ENCODE peak calls at places on chromosomes 5 and 9, in four cellular contexts. G is CD8-positive, alpha-beta T cell; R is AG10803; J is AG04449. Y is an unnamed sample.

GRCh38 chr9:12771891-12772290 is 2.9 kb upstream of the LURAP1L start:
- DNase-seq in G (no peak), R (peak), J (no peak), Y (no peak)

GRCh38 chr5:132054697-132055440 is 5.6 kb upstream of the IL3 start:
- DNase-seq in G (no peak), R (no peak), J (no peak), Y (no peak)

GRCh38 chr9:114015607-114016006 is 62.5 kb downstream of the AMBP start:
- DNase-seq in G (no peak), R (no peak), J (no peak), Y (no peak)

GRCh38 chr5:123001801-123002200 is 34.7 kb downstream of the PPIC start:
- DNase-seq in G (no peak), R (no peak), J (no peak), Y (no peak)

GRCh38 chr5:71830626-71831539 is 111.8 kb downstream of the CARTPT start:
- DNase-seq in G (no peak), R (peak), J (peak), Y (peak)

GRCh38 chr5:74201334-74202081 is 439.0 kb downstream of the ENC1 start:
- DNase-seq in G (no peak), R (peak), J (no peak), Y (peak)

GRCh38 chr5:15798006-15798405 is 298.0 kb downstream of the FBXL7 start:
- DNase-seq in G (no peak), R (peak), J (no peak), Y (peak)

GRCh38 chr5:140967226-140967893 is 1.1 kb downstream of the PCDHAC2 start:
- DNase-seq in G (no peak), R (no peak), J (no peak), Y (no peak)

GRCh38 chr5:88556415-88556814 is 287.8 kb upstream of the TMEM161B start:
- DNase-seq in G (no peak), R (no peak), J (no peak), Y (no peak)

GRCh38 chr5:154242964-154243376 is 52.4 kb downstream of the GALNT10 start:
- DNase-seq in G (no peak), R (no peak), J (no peak), Y (no peak)

GRCh38 chr5:50807661-50808060 is 141.2 kb downstream of the PARP8 start:
- DNase-seq in G (no peak), R (no peak), J (no peak), Y (peak)

GRCh38 chr5:143977891-143978448 is 166.0 kb downstream of the HMHB1 start:
- DNase-seq in G (no peak), R (no peak), J (no peak), Y (peak)

GRCh38 chr5:61441742-61442141 is 109.7 kb downstream of the ZSWIM6 start:
- DNase-seq in G (no peak), R (no peak), J (no peak), Y (no peak)

GRCh38 chr5:179272326-179273073 is 72.8 kb downstream of the ADAMTS2 start:
- DNase-seq in G (no peak), R (no peak), J (no peak), Y (no peak)

GRCh38 chr5:40240111-40240510 is 439.6 kb upstream of the PTGER4 start:
- DNase-seq in G (no peak), R (peak), J (no peak), Y (peak)

GRCh38 chr9:18490591-18491370 is 16.8 kb downstream of the ADAMTSL1 start:
- DNase-seq in G (no peak), R (peak), J (peak), Y (peak)

GRCh38 chr5:99138911-99139310 is 210.1 kb upstream of the CHD1 start:
- DNase-seq in G (no peak), R (no peak), J (no peak), Y (no peak)

GRCh38 chr5:177310332-177310731 is 1.4 kb downstream of the MXD3 start:
- DNase-seq in G (no peak), R (no peak), J (no peak), Y (no peak)

GRCh38 chr5:28077291-28078240 is 1039.2 kb upstream of the CDH9 start:
- DNase-seq in G (no peak), R (no peak), J (no peak), Y (no peak)

DNA sequence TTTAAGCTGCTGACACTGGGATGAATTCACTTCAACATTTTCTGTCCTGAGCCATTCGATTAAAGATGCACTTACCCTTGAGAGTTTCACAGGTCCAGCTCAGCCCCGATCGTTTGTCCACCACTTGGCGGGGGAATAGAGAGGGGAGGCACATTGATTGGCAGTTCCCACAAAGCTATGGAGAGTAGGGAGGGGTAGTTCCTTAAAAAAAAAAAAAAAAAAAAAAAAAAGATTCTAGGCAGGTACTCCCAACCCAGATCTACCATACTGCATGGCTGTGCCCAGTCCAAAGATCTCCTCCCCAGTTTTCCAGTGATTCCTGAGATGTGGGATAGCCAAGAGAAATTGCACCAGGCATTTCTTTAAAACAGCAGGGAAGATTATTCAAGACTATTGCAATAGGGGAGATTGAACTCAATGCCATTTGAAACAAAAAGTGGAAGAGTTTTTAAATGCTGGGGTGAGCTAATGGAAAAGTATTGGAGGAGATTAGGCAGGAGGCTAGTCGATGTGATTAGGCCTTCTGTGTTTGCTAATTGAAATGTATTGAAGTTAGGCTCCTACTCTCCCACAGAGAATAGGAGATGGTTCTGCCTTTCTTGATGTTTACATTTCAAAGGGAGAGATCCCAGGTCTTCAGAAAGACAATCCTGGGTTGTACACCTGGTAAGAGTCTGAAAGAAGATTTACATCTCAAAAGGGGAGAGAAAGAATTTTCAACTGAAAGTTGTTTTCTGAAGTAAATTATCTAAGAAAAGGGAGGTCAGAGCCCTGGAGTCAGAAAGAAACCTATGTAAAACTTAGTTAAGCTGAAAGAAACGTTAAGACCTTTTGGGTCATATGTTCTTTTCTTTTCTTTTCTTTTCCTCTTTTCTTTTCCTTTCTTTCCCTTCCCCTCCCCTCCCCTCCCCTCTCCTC is 2217.3 kb upstream of the WWC1 start:
- DNase-seq in G (no peak), R (no peak), J (no peak), Y (no peak)
- H3K4me3 ChIP-seq in G (no peak), R (no peak), J (no peak), Y (no peak)

DNA sequence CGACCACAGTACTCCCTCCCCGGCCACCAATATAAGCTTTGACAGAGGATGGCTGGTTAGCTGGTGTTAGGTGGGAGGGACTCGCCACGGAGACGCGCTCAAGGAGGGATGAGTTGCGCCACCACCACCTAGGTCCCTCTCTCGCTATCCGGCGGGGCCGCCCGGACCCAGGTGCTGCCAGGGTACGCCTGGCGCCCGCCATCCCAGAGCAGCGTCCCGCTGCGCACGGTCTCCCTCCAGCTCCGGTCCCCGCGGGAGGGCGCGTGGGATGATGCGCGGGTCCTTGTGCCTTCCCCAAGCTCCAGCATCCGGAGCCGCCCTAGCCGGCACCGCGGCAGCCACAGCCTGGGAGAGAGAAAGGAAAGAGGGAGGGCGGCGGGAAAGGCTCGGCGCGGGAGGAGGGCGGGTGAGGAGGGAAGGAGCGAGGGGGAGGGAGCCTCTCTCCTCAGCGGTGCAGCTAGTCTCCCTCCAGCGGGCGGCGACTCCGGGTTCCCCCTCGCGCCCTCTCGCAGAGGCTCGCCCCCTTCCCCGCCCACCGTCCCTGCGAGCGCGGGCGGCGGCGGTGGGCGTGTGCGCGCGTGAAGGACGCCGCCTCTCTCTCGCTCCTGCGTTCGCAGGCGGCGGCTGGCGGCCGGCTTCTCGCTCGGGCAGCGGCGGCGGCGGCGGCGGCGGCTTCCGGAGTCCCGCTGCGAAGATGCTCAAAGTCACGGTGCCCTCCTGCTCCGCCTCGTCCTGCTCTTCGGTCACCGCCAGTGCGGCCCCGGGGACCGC is at the start of gene CAMK4:
- DNase-seq in G (peak), R (peak), J (no peak), Y (peak)
- TF ChIP-seq CTCF in G (peak), R (peak), J (peak), Y (peak)

GRCh38 chr5:180639287-180639686 is 10.1 kb downstream of the FLT4 start:
- DNase-seq in G (no peak), R (no peak), J (no peak), Y (no peak)
- H3K4me3 ChIP-seq in G (no peak), R (no peak), J (no peak), Y (no peak)

GRCh38 chr9:125255781-125256391 is 5.7 kb upstream of the GAPVD1 start:
- DNase-seq in G (no peak), R (no peak), J (no peak), Y (peak)
- TF ChIP-seq CTCF in G (no peak), R (peak), J (peak), Y (peak)

DNA sequence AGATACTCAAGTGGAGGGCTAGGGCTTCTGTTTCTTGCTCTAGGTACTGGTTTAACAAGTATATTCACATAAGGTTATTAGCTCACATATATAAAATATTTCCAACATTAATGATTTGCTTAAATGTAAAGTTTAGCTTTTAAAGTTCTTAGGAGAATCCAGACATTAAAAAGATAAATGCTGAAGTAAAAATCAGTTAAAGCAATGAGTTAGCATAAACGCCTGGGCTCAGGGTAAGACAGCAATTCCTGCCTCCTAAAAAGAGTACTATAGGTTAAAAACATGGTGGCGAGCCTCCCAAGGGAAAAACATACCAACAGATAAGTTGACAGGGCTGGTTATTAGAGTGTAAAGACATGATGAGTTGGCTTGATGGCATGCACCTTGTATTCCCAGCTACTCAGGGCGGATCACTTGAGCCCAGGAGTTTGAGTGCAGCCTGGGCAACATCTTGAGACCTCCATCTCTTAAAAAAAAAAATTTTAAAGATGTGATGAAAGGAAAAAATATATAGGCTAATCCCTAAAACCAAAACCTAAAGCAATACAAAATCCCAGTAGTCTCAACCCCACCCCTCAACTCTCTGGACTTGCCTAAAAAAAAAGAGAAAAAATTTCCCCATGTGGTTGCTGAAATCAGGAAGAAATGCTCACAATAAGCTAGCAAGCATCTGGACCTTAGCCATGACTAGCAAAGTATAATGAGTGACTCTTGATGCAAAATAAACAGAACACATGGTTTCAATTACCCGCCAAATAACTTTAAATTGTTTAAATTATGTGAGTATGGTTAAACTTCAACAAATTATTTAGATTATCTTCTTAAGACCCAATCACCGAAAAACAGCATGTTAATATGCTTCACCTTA is 3.6 kb downstream of the GOLPH3 start:
- DNase-seq in G (no peak), R (peak), J (peak), Y (peak)
- H3K4me3 ChIP-seq in G (no peak), R (no peak), J (peak), Y (no peak)

Y was measured in cardiac fibroblast.